ENCODE peak calls at places on chromosome 18, in eight cellular contexts. One of them, this sample, is unnamed.
A peak's percentile ranks its signal among the peaks of the same experiment; 100 is the strongest.

GRCh38 chr18:47602273-47602897 is 328.1 kb downstream of the SMAD2 start:
- DNase-seq in endodermal cell: no peak
- DNase-seq in hepatocyte: no peak
- DNase-seq in AG04449: no peak
- DNase-seq in mesothelial cell of epicardium: no peak
- DNase-seq in left lung: no peak
- DNase-seq in AG09309: no peak
- DNase-seq in progenitor cell of endocrine pancreas: no peak
- DNase-seq in this sample: no peak

GRCh38 chr18:62452280-62452824 is 70.5 kb upstream of the ZCCHC2 start:
- DNase-seq in endodermal cell: no peak
- DNase-seq in hepatocyte: peak; percentile 53
- DNase-seq in AG04449: no peak
- DNase-seq in mesothelial cell of epicardium: no peak
- DNase-seq in left lung: no peak
- DNase-seq in AG09309: peak; percentile 10
- DNase-seq in progenitor cell of endocrine pancreas: no peak
- DNase-seq in this sample: no peak

GRCh38 chr18:45402485-45403056 is 212.7 kb upstream of the SLC14A2 start:
- DNase-seq in endodermal cell: no peak
- DNase-seq in hepatocyte: no peak
- DNase-seq in AG04449: no peak
- DNase-seq in mesothelial cell of epicardium: no peak
- DNase-seq in left lung: no peak
- DNase-seq in AG09309: no peak
- DNase-seq in progenitor cell of endocrine pancreas: no peak
- DNase-seq in this sample: no peak

GRCh38 chr18:26089247-26090129 is 925 bp downstream of the SS18 start:
- DNase-seq in endodermal cell: no peak
- DNase-seq in hepatocyte: peak; percentile 33
- DNase-seq in AG04449: no peak
- DNase-seq in mesothelial cell of epicardium: no peak
- DNase-seq in left lung: no peak
- DNase-seq in AG09309: no peak
- DNase-seq in progenitor cell of endocrine pancreas: peak; percentile 55
- DNase-seq in this sample: no peak

GRCh38 chr18:72086421-72086820 is 457.7 kb downstream of the CBLN2 start:
- DNase-seq in endodermal cell: no peak
- DNase-seq in hepatocyte: peak; percentile 52
- DNase-seq in AG04449: no peak
- DNase-seq in mesothelial cell of epicardium: no peak
- DNase-seq in left lung: no peak
- DNase-seq in AG09309: no peak
- DNase-seq in progenitor cell of endocrine pancreas: no peak
- DNase-seq in this sample: no peak

GRCh38 chr18:12305930-12306629 is 2.0 kb upstream of the TUBB6 start:
- DNase-seq in endodermal cell: peak; percentile 72
- DNase-seq in hepatocyte: no peak
- DNase-seq in AG04449: no peak
- DNase-seq in mesothelial cell of epicardium: no peak
- DNase-seq in left lung: no peak
- DNase-seq in AG09309: no peak
- DNase-seq in progenitor cell of endocrine pancreas: no peak
- DNase-seq in this sample: no peak

GRCh38 chr18:27856839-27857238 is 320.1 kb downstream of the CDH2 start:
- DNase-seq in endodermal cell: no peak
- DNase-seq in hepatocyte: no peak
- DNase-seq in AG04449: no peak
- DNase-seq in mesothelial cell of epicardium: no peak
- DNase-seq in left lung: no peak
- DNase-seq in AG09309: no peak
- DNase-seq in progenitor cell of endocrine pancreas: no peak
- DNase-seq in this sample: no peak

GRCh38 chr18:59900222-59901128 is 679 bp downstream of the PMAIP1 start:
- DNase-seq in endodermal cell: peak; percentile 74
- DNase-seq in hepatocyte: peak; percentile 66
- DNase-seq in AG04449: no peak
- DNase-seq in mesothelial cell of epicardium: no peak
- DNase-seq in left lung: peak; percentile 49
- DNase-seq in AG09309: no peak
- DNase-seq in progenitor cell of endocrine pancreas: peak; percentile 25
- DNase-seq in this sample: peak; percentile 71

GRCh38 chr18:58669731-58670379 is 1.4 kb upstream of the MALT1 start:
- DNase-seq in endodermal cell: no peak
- DNase-seq in hepatocyte: no peak
- DNase-seq in AG04449: no peak
- DNase-seq in mesothelial cell of epicardium: no peak
- DNase-seq in left lung: no peak
- DNase-seq in AG09309: no peak
- DNase-seq in progenitor cell of endocrine pancreas: no peak
- DNase-seq in this sample: no peak

GRCh38 chr18:8423051-8423558 is 186.1 kb upstream of the RAB12 start:
- DNase-seq in endodermal cell: no peak
- DNase-seq in hepatocyte: peak; percentile 41
- DNase-seq in AG04449: peak; percentile 7
- DNase-seq in mesothelial cell of epicardium: no peak
- DNase-seq in left lung: no peak
- DNase-seq in AG09309: peak; percentile 13
- DNase-seq in progenitor cell of endocrine pancreas: no peak
- DNase-seq in this sample: no peak

GRCh38 chr18:35283923-35284794 is 5.9 kb downstream of the ZSCAN30 start:
- DNase-seq in endodermal cell: no peak
- DNase-seq in hepatocyte: no peak
- DNase-seq in AG04449: no peak
- DNase-seq in mesothelial cell of epicardium: no peak
- DNase-seq in left lung: no peak
- DNase-seq in AG09309: no peak
- DNase-seq in progenitor cell of endocrine pancreas: no peak
- DNase-seq in this sample: no peak

GRCh38 chr18:23822590-23823385 is 133.5 kb downstream of the LAMA3 start:
- DNase-seq in endodermal cell: peak; percentile 64
- DNase-seq in hepatocyte: no peak
- DNase-seq in AG04449: no peak
- DNase-seq in mesothelial cell of epicardium: no peak
- DNase-seq in left lung: no peak
- DNase-seq in AG09309: no peak
- DNase-seq in progenitor cell of endocrine pancreas: no peak
- DNase-seq in this sample: no peak

GRCh38 chr18:10526211-10526949 is 553 bp downstream of the NAPG start:
- DNase-seq in endodermal cell: peak; percentile 83
- DNase-seq in hepatocyte: peak; percentile 79
- DNase-seq in AG04449: no peak
- DNase-seq in mesothelial cell of epicardium: peak; percentile 35
- DNase-seq in left lung: peak; percentile 71
- DNase-seq in AG09309: no peak
- DNase-seq in progenitor cell of endocrine pancreas: peak; percentile 29
- DNase-seq in this sample: no peak

GRCh38 chr18:1049173-1049572 is 144.5 kb downstream of the ADCYAP1 start:
- DNase-seq in endodermal cell: no peak
- DNase-seq in hepatocyte: no peak
- DNase-seq in AG04449: no peak
- DNase-seq in mesothelial cell of epicardium: no peak
- DNase-seq in left lung: no peak
- DNase-seq in AG09309: no peak
- DNase-seq in progenitor cell of endocrine pancreas: no peak
- DNase-seq in this sample: no peak

GRCh38 chr18:1050012-1050657 is 145.5 kb downstream of the ADCYAP1 start:
- DNase-seq in endodermal cell: no peak
- DNase-seq in hepatocyte: no peak
- DNase-seq in AG04449: no peak
- DNase-seq in mesothelial cell of epicardium: no peak
- DNase-seq in left lung: no peak
- DNase-seq in AG09309: no peak
- DNase-seq in progenitor cell of endocrine pancreas: no peak
- DNase-seq in this sample: no peak

GRCh38 chr18:1048048-1048447 is 143.4 kb downstream of the ADCYAP1 start:
- DNase-seq in endodermal cell: no peak
- DNase-seq in hepatocyte: no peak
- DNase-seq in AG04449: no peak
- DNase-seq in mesothelial cell of epicardium: no peak
- DNase-seq in left lung: no peak
- DNase-seq in AG09309: no peak
- DNase-seq in progenitor cell of endocrine pancreas: no peak
- DNase-seq in this sample: no peak

GRCh38 chr18:1052301-1052700 is 147.6 kb downstream of the ADCYAP1 start:
- DNase-seq in endodermal cell: no peak
- DNase-seq in hepatocyte: no peak
- DNase-seq in AG04449: no peak
- DNase-seq in mesothelial cell of epicardium: no peak
- DNase-seq in left lung: no peak
- DNase-seq in AG09309: no peak
- DNase-seq in progenitor cell of endocrine pancreas: no peak
- DNase-seq in this sample: no peak

GRCh38 chr18:1047406-1047805 is 142.7 kb downstream of the ADCYAP1 start:
- DNase-seq in endodermal cell: no peak
- DNase-seq in hepatocyte: no peak
- DNase-seq in AG04449: no peak
- DNase-seq in mesothelial cell of epicardium: no peak
- DNase-seq in left lung: no peak
- DNase-seq in AG09309: no peak
- DNase-seq in progenitor cell of endocrine pancreas: no peak
- DNase-seq in this sample: no peak
- TF ChIP-seq CTCF in endodermal cell: no peak
- TF ChIP-seq CTCF in hepatocyte: no peak
- TF ChIP-seq CTCF in AG04449: no peak
- TF ChIP-seq CTCF in mesothelial cell of epicardium: no peak
- TF ChIP-seq CTCF in left lung: no peak
- TF ChIP-seq CTCF in AG09309: no peak
- TF ChIP-seq CTCF in progenitor cell of endocrine pancreas: no peak
- TF ChIP-seq CTCF in this sample: no peak

GRCh38 chr18:80159713-80160636 is 50.9 kb downstream of the ADNP2 start:
- DNase-seq in endodermal cell: peak; percentile 72
- DNase-seq in hepatocyte: no peak
- DNase-seq in AG04449: no peak
- DNase-seq in mesothelial cell of epicardium: no peak
- DNase-seq in left lung: no peak
- DNase-seq in AG09309: no peak
- DNase-seq in progenitor cell of endocrine pancreas: no peak
- DNase-seq in this sample: peak; percentile 66
- TF ChIP-seq CTCF in endodermal cell: peak; percentile 53
- TF ChIP-seq CTCF in hepatocyte: no peak
- TF ChIP-seq CTCF in AG04449: peak; percentile 71
- TF ChIP-seq CTCF in mesothelial cell of epicardium: no peak
- TF ChIP-seq CTCF in left lung: peak; percentile 41
- TF ChIP-seq CTCF in AG09309: no peak
- TF ChIP-seq CTCF in progenitor cell of endocrine pancreas: no peak
- TF ChIP-seq CTCF in this sample: no peak

DNA sequence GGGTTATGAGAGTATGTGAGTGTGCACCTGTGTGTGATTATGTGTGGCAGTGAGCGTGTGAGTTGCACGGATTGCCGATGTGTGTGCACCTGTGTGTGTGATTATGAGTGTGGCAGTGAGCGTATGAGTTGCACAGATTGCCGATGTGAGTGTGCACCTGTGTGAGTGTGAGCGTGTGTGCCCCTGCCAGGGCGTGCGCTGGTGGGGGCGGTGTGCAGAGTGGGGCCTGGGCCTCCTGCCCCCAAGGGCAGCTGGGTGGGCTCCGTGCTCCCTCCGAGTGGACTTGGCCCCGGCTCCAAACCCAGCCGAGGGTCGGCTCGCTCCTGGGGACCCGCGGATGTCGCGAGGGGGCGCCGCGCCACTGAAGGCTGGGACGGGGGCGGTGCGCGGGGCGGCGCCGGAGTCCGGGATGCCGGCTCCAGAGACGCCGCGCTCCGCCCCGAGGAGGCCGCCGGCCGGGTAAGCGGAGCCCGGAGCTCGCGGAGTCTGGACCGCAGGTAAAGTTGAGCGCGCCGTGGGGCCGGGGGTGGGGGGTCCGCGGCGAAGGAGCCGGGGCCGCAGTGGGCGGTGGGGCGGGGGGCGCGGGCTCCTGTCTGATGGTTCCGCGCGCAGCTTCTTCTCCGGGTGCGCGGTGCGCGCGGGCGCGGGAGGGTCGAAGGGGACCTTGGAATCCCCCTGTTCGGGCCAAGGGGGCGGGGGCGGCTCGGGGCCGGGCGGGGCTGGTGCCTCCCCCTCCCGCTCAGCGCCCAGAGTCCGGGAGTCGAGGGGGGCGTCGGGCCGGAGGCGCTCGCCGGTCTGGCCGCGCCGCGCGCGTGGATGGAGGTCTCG is at the start of gene KCNG2:
- DNase-seq in endodermal cell: peak; percentile 83
- DNase-seq in hepatocyte: peak; percentile 58
- DNase-seq in AG04449: no peak
- DNase-seq in mesothelial cell of epicardium: no peak
- DNase-seq in left lung: peak; percentile 33
- DNase-seq in AG09309: no peak
- DNase-seq in progenitor cell of endocrine pancreas: no peak
- DNase-seq in this sample: peak; percentile 69
- TF ChIP-seq CTCF in endodermal cell: peak; percentile 60
- TF ChIP-seq CTCF in hepatocyte: peak; percentile 45
- TF ChIP-seq CTCF in AG04449: no peak
- TF ChIP-seq CTCF in mesothelial cell of epicardium: no peak
- TF ChIP-seq CTCF in left lung: no peak
- TF ChIP-seq CTCF in AG09309: no peak
- TF ChIP-seq CTCF in progenitor cell of endocrine pancreas: peak; percentile 31
- TF ChIP-seq CTCF in this sample: peak; percentile 48

GRCh38 chr18:65753520-65753919 is 2.7 kb downstream of the CDH7 start:
- DNase-seq in endodermal cell: peak; percentile 83
- DNase-seq in hepatocyte: peak; percentile 78
- DNase-seq in AG04449: no peak
- DNase-seq in mesothelial cell of epicardium: no peak
- DNase-seq in left lung: no peak
- DNase-seq in AG09309: no peak
- DNase-seq in progenitor cell of endocrine pancreas: peak; percentile 30
- DNase-seq in this sample: no peak
- TF ChIP-seq CTCF in endodermal cell: peak; percentile 84
- TF ChIP-seq CTCF in hepatocyte: peak; percentile 59
- TF ChIP-seq CTCF in AG04449: no peak
- TF ChIP-seq CTCF in mesothelial cell of epicardium: no peak
- TF ChIP-seq CTCF in left lung: no peak
- TF ChIP-seq CTCF in AG09309: no peak
- TF ChIP-seq CTCF in progenitor cell of endocrine pancreas: peak; percentile 78
- TF ChIP-seq CTCF in this sample: peak; percentile 80

DNA sequence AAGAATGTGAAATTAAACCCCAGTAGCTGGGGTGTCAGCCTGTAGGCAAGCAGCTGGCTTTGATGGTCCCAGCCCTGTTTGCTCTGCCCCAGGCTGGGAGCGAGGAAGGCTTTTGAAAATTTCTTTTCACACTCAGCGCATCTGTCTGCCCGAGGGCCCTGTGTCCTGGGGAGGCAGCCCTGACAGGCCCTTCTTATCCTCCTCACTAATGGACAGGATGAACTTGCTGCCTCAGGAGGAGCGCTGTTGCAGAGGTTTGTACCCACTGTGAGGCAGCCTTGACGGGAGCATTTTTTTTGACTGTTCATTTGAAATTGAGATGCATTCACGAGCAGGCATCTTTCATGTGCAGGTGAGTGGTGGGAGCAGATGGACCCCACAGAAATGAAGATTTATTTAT is 62.4 kb downstream of the SERPINB8 start:
- DNase-seq in endodermal cell: no peak
- DNase-seq in hepatocyte: no peak
- DNase-seq in AG04449: no peak
- DNase-seq in mesothelial cell of epicardium: no peak
- DNase-seq in left lung: no peak
- DNase-seq in AG09309: no peak
- DNase-seq in progenitor cell of endocrine pancreas: no peak
- DNase-seq in this sample: no peak
- TF ChIP-seq CTCF in endodermal cell: no peak
- TF ChIP-seq CTCF in hepatocyte: no peak
- TF ChIP-seq CTCF in AG04449: no peak
- TF ChIP-seq CTCF in mesothelial cell of epicardium: no peak
- TF ChIP-seq CTCF in left lung: no peak
- TF ChIP-seq CTCF in AG09309: no peak
- TF ChIP-seq CTCF in progenitor cell of endocrine pancreas: no peak
- TF ChIP-seq CTCF in this sample: no peak

This sample was measured in type B pancreatic cell.